ENCODE peak calls at places on chromosome 12, in six cellular contexts. One of them, this sample, is unnamed.

GRCh38 chr12:88418856-88419497 is 161.3 kb downstream of the KITLG start:
- DNase-seq in endodermal cell: no peak
- DNase-seq in AG04450: no peak
- DNase-seq in BE2C: no peak
- DNase-seq in left lung: no peak
- DNase-seq in lower lobe of right lung: no peak
- DNase-seq in this sample: no peak

GRCh38 chr12:124463341-124463861 is 104.0 kb downstream of the NCOR2 start:
- DNase-seq in endodermal cell: no peak
- DNase-seq in AG04450: no peak
- DNase-seq in BE2C: peak
- DNase-seq in left lung: no peak
- DNase-seq in lower lobe of right lung: peak
- DNase-seq in this sample: no peak

GRCh38 chr12:92656911-92657310 is 45.9 kb upstream of the PLEKHG7 start:
- DNase-seq in endodermal cell: no peak
- DNase-seq in AG04450: no peak
- DNase-seq in BE2C: no peak
- DNase-seq in left lung: no peak
- DNase-seq in lower lobe of right lung: no peak
- DNase-seq in this sample: no peak

GRCh38 chr12:117522559-117522958 is 161.1 kb upstream of the NOS1 start:
- DNase-seq in endodermal cell: no peak
- DNase-seq in AG04450: no peak
- DNase-seq in BE2C: no peak
- DNase-seq in left lung: no peak
- DNase-seq in lower lobe of right lung: no peak
- DNase-seq in this sample: no peak

GRCh38 chr12:7129647-7130536 is at the start of gene CLSTN3:
- DNase-seq in endodermal cell: peak
- DNase-seq in AG04450: no peak
- DNase-seq in BE2C: peak
- DNase-seq in left lung: peak
- DNase-seq in lower lobe of right lung: peak
- DNase-seq in this sample: no peak

GRCh38 chr12:127998936-127999467 is 268.0 kb upstream of the TMEM132C start:
- DNase-seq in endodermal cell: no peak
- DNase-seq in AG04450: no peak
- DNase-seq in BE2C: no peak
- DNase-seq in left lung: no peak
- DNase-seq in lower lobe of right lung: no peak
- DNase-seq in this sample: no peak

GRCh38 chr12:81021131-81021530 is 56.7 kb upstream of the ACSS3 start:
- DNase-seq in endodermal cell: no peak
- DNase-seq in AG04450: no peak
- DNase-seq in BE2C: no peak
- DNase-seq in left lung: no peak
- DNase-seq in lower lobe of right lung: no peak
- DNase-seq in this sample: no peak

GRCh38 chr12:52847335-52848102 is 1.3 kb downstream of the KRT78 start:
- DNase-seq in endodermal cell: no peak
- DNase-seq in AG04450: no peak
- DNase-seq in BE2C: no peak
- DNase-seq in left lung: no peak
- DNase-seq in lower lobe of right lung: no peak
- DNase-seq in this sample: no peak

GRCh38 chr12:22100952-22101748 is 55.1 kb downstream of the CMAS start:
- DNase-seq in endodermal cell: peak
- DNase-seq in AG04450: peak
- DNase-seq in BE2C: peak
- DNase-seq in left lung: peak
- DNase-seq in lower lobe of right lung: no peak
- DNase-seq in this sample: no peak

GRCh38 chr12:53336137-53336785 is at the start of gene SP7:
- DNase-seq in endodermal cell: peak
- DNase-seq in AG04450: no peak
- DNase-seq in BE2C: peak
- DNase-seq in left lung: no peak
- DNase-seq in lower lobe of right lung: no peak
- DNase-seq in this sample: no peak

GRCh38 chr12:77531912-77532311 is 298.8 kb upstream of the NAV3 start:
- DNase-seq in endodermal cell: no peak
- DNase-seq in AG04450: no peak
- DNase-seq in BE2C: no peak
- DNase-seq in left lung: no peak
- DNase-seq in lower lobe of right lung: no peak
- DNase-seq in this sample: no peak

GRCh38 chr12:107718606-107719005 is 33.0 kb downstream of the PWP1 start:
- DNase-seq in endodermal cell: no peak
- DNase-seq in AG04450: no peak
- DNase-seq in BE2C: no peak
- DNase-seq in left lung: no peak
- DNase-seq in lower lobe of right lung: no peak
- DNase-seq in this sample: no peak

GRCh38 chr12:43282106-43282505 is 269.9 kb downstream of the ADAMTS20 start:
- DNase-seq in endodermal cell: no peak
- DNase-seq in AG04450: no peak
- DNase-seq in BE2C: no peak
- DNase-seq in left lung: no peak
- DNase-seq in lower lobe of right lung: no peak
- DNase-seq in this sample: no peak

GRCh38 chr12:42102720-42103119 is 42.0 kb downstream of the GXYLT1 start:
- DNase-seq in endodermal cell: no peak
- DNase-seq in AG04450: no peak
- DNase-seq in BE2C: no peak
- DNase-seq in left lung: no peak
- DNase-seq in lower lobe of right lung: no peak
- DNase-seq in this sample: no peak

GRCh38 chr12:113180333-113180732 is 4.9 kb downstream of the DDX54 start:
- DNase-seq in endodermal cell: no peak
- DNase-seq in AG04450: no peak
- DNase-seq in BE2C: no peak
- DNase-seq in left lung: no peak
- DNase-seq in lower lobe of right lung: no peak
- DNase-seq in this sample: no peak

GRCh38 chr12:131637986-131638385 is 72.9 kb upstream of the SFSWAP start:
- DNase-seq in endodermal cell: peak
- DNase-seq in AG04450: no peak
- DNase-seq in BE2C: no peak
- DNase-seq in left lung: no peak
- DNase-seq in lower lobe of right lung: no peak
- DNase-seq in this sample: no peak

GRCh38 chr12:38316391-38317129 is at the start of gene ALG10B:
- DNase-seq in endodermal cell: peak
- DNase-seq in AG04450: peak
- DNase-seq in BE2C: peak
- DNase-seq in left lung: peak
- DNase-seq in lower lobe of right lung: peak
- DNase-seq in this sample: peak

GRCh38 chr12:47214771-47215170 is 135.0 kb upstream of the AMIGO2 start:
- DNase-seq in endodermal cell: no peak
- DNase-seq in AG04450: no peak
- DNase-seq in BE2C: no peak
- DNase-seq in left lung: no peak
- DNase-seq in lower lobe of right lung: no peak
- DNase-seq in this sample: no peak

GRCh38 chr12:77615331-77615730 is 215.4 kb upstream of the NAV3 start:
- DNase-seq in endodermal cell: peak
- DNase-seq in AG04450: no peak
- DNase-seq in BE2C: no peak
- DNase-seq in left lung: no peak
- DNase-seq in lower lobe of right lung: no peak
- DNase-seq in this sample: no peak

GRCh38 chr12:50933459-50934124 is 18.8 kb upstream of the HIGD1C start:
- DNase-seq in endodermal cell: peak
- DNase-seq in AG04450: no peak
- DNase-seq in BE2C: peak
- DNase-seq in left lung: no peak
- DNase-seq in lower lobe of right lung: no peak
- DNase-seq in this sample: no peak

GRCh38 chr12:39375206-39375808 is 67.6 kb downstream of the KIF21A start:
- DNase-seq in endodermal cell: peak
- DNase-seq in AG04450: no peak
- DNase-seq in BE2C: no peak
- DNase-seq in left lung: no peak
- DNase-seq in lower lobe of right lung: no peak
- DNase-seq in this sample: peak

GRCh38 chr12:47779301-47779942 is 6.4 kb downstream of the SLC48A1 start:
- DNase-seq in endodermal cell: peak
- DNase-seq in AG04450: peak
- DNase-seq in BE2C: peak
- DNase-seq in left lung: peak
- DNase-seq in lower lobe of right lung: peak
- DNase-seq in this sample: no peak

GRCh38 chr12:14540801-14541462 is 26.8 kb downstream of the PLBD1 start:
- DNase-seq in endodermal cell: no peak
- DNase-seq in AG04450: no peak
- DNase-seq in BE2C: no peak
- DNase-seq in left lung: no peak
- DNase-seq in lower lobe of right lung: no peak
- DNase-seq in this sample: no peak

GRCh38 chr12:93440043-93440835 is 1.5 kb downstream of the UBE2N start:
- DNase-seq in endodermal cell: no peak
- DNase-seq in AG04450: no peak
- DNase-seq in BE2C: no peak
- DNase-seq in left lung: no peak
- DNase-seq in lower lobe of right lung: no peak
- DNase-seq in this sample: no peak

GRCh38 chr12:45966486-45966885 is 23.9 kb downstream of the SCAF11 start:
- DNase-seq in endodermal cell: no peak
- DNase-seq in AG04450: peak
- DNase-seq in BE2C: no peak
- DNase-seq in left lung: no peak
- DNase-seq in lower lobe of right lung: no peak
- DNase-seq in this sample: peak

GRCh38 chr12:89521348-89522238 is 3.0 kb downstream of the GALNT4 start:
- DNase-seq in endodermal cell: no peak
- DNase-seq in AG04450: no peak
- DNase-seq in BE2C: no peak
- DNase-seq in left lung: no peak
- DNase-seq in lower lobe of right lung: no peak
- DNase-seq in this sample: no peak

DNA sequence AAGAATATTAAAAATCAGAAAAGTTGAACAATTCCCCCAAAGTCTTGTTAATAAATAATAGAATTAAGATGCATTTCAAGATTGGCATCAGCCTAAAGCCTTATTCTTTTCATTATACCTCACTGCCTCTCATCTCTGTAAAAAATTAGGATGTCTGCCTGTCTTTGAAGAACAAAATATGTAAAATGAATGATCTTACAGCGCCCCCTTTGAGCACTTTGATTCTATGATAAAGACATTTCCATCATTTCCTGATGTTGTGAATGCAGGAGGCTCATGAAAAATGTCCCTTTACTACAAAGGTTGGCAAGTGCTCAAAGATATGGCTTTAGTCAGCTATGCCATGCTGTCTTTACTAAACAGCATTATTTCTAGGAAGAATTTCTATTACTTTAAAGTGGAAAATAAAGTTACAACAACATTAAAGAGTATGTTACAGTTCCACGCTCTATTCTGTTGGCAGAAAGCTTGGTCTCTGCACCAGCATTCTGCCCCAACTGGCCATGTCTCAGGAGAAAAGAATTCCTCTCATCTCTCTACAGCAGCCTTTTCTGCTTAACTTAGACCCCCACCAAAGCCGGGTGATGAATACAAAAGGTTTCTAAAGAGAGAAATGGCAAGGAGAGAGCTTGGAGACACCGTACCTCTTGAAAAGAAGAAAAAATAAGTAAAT is 95.1 kb downstream of the LLPH start:
- DNase-seq in endodermal cell: no peak
- DNase-seq in AG04450: no peak
- DNase-seq in BE2C: no peak
- DNase-seq in left lung: no peak
- DNase-seq in lower lobe of right lung: no peak
- DNase-seq in this sample: no peak
- TF ChIP-seq CTCF in endodermal cell: peak
- TF ChIP-seq CTCF in AG04450: peak
- TF ChIP-seq CTCF in BE2C: no peak
- TF ChIP-seq CTCF in left lung: peak
- TF ChIP-seq CTCF in lower lobe of right lung: peak
- TF ChIP-seq CTCF in this sample: peak

GRCh38 chr12:94561943-94562411 is 88.4 kb downstream of the TMCC3 start:
- DNase-seq in endodermal cell: peak
- DNase-seq in AG04450: no peak
- DNase-seq in BE2C: peak
- DNase-seq in left lung: no peak
- DNase-seq in lower lobe of right lung: no peak
- DNase-seq in this sample: no peak
- H3K4me3 ChIP-seq in endodermal cell: no peak
- H3K4me3 ChIP-seq in AG04450: no peak
- H3K4me3 ChIP-seq in BE2C: no peak
- H3K4me3 ChIP-seq in left lung: no peak
- H3K4me3 ChIP-seq in lower lobe of right lung: no peak
- H3K4me3 ChIP-seq in this sample: peak

DNA sequence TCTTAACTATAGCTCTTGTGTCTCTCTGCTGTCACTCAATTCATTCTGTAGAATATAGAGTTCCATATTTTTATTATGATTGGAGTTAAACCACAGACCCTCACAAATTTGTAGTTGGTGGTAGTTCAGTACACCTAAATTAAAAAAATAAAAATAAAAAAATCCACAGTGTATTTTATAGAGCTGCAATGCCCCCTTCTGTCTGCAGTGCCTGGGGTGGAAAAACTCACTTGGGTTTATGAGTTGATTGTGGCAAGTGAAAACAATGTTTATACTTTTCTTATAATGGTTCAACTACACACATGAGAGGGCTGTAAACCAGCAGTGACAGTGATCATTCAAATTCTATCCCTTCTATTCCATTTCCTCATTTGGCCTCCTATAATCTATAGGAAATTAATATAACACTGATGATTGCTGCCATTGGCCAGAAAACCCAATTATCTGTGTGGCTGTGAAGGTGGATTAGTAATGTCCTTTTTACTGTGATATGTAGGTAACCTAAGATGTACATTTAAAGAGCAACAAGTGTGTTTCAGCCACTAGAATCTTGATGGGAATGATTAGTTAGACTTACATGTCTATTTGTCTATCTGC is 166.9 kb upstream of the LRIG3 start:
- DNase-seq in endodermal cell: no peak
- DNase-seq in AG04450: no peak
- DNase-seq in BE2C: no peak
- DNase-seq in left lung: no peak
- DNase-seq in lower lobe of right lung: no peak
- DNase-seq in this sample: no peak
- TF ChIP-seq CTCF in endodermal cell: peak
- TF ChIP-seq CTCF in AG04450: peak
- TF ChIP-seq CTCF in BE2C: no peak
- TF ChIP-seq CTCF in left lung: peak
- TF ChIP-seq CTCF in lower lobe of right lung: peak
- TF ChIP-seq CTCF in this sample: peak

DNA sequence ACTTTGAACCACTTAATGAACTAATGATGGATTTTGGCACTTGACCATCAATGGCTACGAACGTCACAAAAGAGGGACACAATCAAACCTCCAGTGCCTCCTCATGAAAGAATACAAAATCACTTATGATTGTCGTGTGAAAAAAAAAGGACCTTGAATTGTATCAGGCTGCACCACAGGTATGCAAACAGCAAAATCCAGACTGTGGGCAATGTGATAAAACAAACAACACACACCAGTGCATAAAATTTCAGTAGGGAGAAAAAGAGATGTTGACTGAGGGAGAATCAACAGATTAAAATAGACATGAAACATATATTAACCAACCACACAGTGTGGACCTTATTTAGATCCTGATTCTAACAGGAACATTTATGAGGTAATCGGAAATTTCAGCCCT is 2.6 kb downstream of the TSPAN8 start:
- DNase-seq in endodermal cell: no peak
- DNase-seq in AG04450: no peak
- DNase-seq in BE2C: no peak
- DNase-seq in left lung: no peak
- DNase-seq in lower lobe of right lung: no peak
- DNase-seq in this sample: no peak
- H3K4me3 ChIP-seq in endodermal cell: no peak
- H3K4me3 ChIP-seq in AG04450: no peak
- H3K4me3 ChIP-seq in BE2C: no peak
- H3K4me3 ChIP-seq in left lung: no peak
- H3K4me3 ChIP-seq in lower lobe of right lung: no peak
- H3K4me3 ChIP-seq in this sample: no peak